ENCODE peak calls at places on chromosome 19, in five cellular contexts. E is A549, V is K562, A is GM12878, C is endothelial cell of umbilical vein. R is an unnamed sample.

GRCh38 chr19:4066176-4066606 is 508 bp downstream of the ZBTB7A start:
- DNase-seq in E (no peak), V (no peak), A (no peak), C (no peak), R (no peak)

GRCh38 chr19:51726049-51726448 is 2.3 kb upstream of the HAS1 start:
- DNase-seq in E (no peak), V (peak), A (no peak), C (no peak), R (no peak)

GRCh38 chr19:40806385-40807146 is 7.6 kb downstream of the EGLN2 start:
- DNase-seq in E (peak), V (peak), A (no peak), C (peak), R (peak)

GRCh38 chr19:44192127-44192526 is 20.2 kb upstream of the ZNF227 start:
- DNase-seq in E (no peak), V (no peak), A (no peak), C (no peak), R (no peak)

GRCh38 chr19:15439078-15439799 is 10.5 kb downstream of the WIZ start:
- DNase-seq in E (no peak), V (no peak), A (no peak), C (no peak), R (no peak)

GRCh38 chr19:6198896-6199239 is 63.4 kb downstream of the ACSBG2 start:
- DNase-seq in E (no peak), V (no peak), A (no peak), C (no peak), R (peak)

GRCh38 chr19:36963262-36963661 is 47.1 kb downstream of the ZNF568 start:
- DNase-seq in E (no peak), V (no peak), A (no peak), C (no peak), R (no peak)

GRCh38 chr19:50378169-50378862 is 2.1 kb downstream of the NR1H2 start:
- DNase-seq in E (no peak), V (peak), A (no peak), C (no peak), R (no peak)

GRCh38 chr19:28553005-28553404 is 659.9 kb downstream of the UQCRFS1 start:
- DNase-seq in E (no peak), V (no peak), A (no peak), C (no peak), R (peak)

GRCh38 chr19:12769689-12770088 is 5.7 kb downstream of the HOOK2 start:
- DNase-seq in E (no peak), V (peak), A (no peak), C (no peak), R (no peak)

GRCh38 chr19:28968721-28969120 is 244.2 kb downstream of the UQCRFS1 start:
- DNase-seq in E (no peak), V (no peak), A (no peak), C (no peak), R (no peak)

GRCh38 chr19:15412832-15413231 is 6.0 kb downstream of the AKAP8L start:
- DNase-seq in E (no peak), V (no peak), A (no peak), C (no peak), R (no peak)

GRCh38 chr19:45296365-45296764 is 26.3 kb downstream of the CKM start:
- DNase-seq in E (no peak), V (no peak), A (no peak), C (no peak), R (peak)

GRCh38 chr19:51573331-51573730 is 2.2 kb downstream of the ZNF175 start:
- DNase-seq in E (no peak), V (no peak), A (no peak), C (peak), R (no peak)

GRCh38 chr19:33064117-33064777 is 441 bp downstream of the RHPN2 start:
- DNase-seq in E (peak), V (peak), A (no peak), C (no peak), R (peak)

DNA sequence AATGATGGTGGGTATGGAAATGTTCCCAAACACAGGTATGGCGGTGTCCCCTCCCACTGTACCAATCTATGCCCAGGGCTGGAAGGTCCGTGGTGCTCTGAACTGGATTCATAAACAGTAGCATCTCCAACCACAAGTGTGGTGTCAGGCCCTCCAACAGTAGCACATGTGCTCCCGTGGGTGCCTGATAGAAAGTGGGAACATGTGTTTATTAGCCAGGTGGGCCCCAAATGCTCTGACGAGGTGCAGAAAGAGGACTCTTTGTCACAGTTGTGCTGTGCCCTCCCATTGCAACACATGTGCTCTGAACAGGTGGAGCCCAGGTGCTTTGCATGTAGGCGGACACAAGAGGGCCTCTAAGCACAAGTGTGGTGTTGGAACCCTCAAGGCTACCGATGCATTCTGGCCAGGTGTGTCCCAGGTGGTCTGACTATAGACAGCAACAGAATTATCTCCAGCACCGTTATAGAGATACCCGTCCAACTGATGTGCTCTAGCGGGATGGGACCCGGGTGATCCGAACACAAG is 75.4 kb upstream of the ZNF30 start:
- DNase-seq in E (peak), V (no peak), A (no peak), C (no peak), R (no peak)
- TF ChIP-seq MYC in E (no peak), V (no peak), A (no peak), C (no peak), R (no peak)

DNA sequence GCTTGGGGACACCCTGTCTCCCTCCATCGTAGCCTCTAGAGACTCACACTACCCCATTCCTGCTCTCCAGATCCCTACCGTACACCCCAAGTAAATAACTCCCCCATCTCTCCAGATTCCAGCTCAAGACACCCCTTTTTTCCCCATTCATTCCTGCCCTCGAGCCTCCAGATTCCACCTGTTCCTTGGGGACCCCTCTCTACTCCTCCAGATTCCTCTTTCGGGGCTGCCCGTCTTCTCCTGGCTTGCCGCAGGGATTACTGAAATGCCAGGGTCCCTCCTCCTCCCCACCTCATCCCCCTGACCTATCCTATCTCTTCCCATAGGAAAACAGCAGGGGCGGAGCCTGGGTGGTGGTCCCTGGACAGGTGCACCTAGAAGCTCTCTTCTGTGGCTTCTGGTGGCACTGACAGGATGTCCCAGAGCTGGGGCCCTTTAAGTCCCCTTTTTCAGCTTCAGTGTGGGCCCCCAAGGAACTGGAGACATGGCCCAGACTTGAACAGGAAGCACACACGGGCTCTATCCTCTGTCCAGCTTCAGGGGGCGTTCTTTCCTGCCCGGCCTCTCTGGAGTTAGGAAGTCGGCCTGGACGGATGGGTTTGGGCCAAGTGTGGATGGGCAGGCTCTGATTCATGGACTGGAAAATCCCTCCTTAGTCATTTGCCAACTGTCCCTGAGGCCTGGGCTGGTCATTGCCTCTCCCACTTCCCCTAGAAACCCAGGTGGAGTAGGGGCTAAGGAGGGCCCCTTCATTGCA is 1.2 kb downstream of the ZSWIM4 start:
- DNase-seq in E (peak), V (no peak), A (no peak), C (peak), R (peak)
- H3K4me3 ChIP-seq in E (peak), V (peak), A (peak), C (peak), R (peak)

GRCh38 chr19:22882797-22883196 is 50.7 kb downstream of the ZNF723 start:
- DNase-seq in E (peak), V (no peak), A (no peak), C (peak), R (peak)
- TF ChIP-seq CTCF in E (peak), V (peak), A (peak), C (no peak), R (peak)

GRCh38 chr19:56566904-56567273 is 379 bp upstream of the ZNF470 start:
- DNase-seq in E (peak), V (no peak), A (no peak), C (no peak), R (peak)
- TF ChIP-seq MYC in E (no peak), V (no peak), A (no peak), C (no peak), R (no peak)

DNA sequence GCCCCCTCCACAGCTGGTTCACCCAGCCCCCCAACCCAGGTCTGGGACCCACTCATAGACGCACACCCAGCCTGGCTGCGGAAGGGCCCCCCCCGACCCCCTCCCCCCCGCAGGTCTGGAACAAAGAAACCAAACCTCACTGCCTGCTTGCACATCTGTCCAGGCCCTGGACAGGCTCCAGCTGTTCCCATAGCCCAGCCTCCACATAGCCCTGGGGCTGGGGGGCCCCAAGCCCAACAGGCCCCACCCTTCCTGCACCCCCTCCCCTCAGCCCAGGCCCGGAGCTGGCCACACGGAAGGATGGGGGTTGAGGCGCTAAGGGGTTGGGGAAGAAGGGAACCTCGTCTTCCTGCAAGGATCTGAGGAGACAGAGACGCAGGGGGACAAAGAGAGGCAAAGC is 2.7 kb downstream of the KANK2 start:
- DNase-seq in E (no peak), V (no peak), A (no peak), C (no peak), R (no peak)
- H3K4me3 ChIP-seq in E (no peak), V (no peak), A (peak), C (no peak), R (no peak)

DNA sequence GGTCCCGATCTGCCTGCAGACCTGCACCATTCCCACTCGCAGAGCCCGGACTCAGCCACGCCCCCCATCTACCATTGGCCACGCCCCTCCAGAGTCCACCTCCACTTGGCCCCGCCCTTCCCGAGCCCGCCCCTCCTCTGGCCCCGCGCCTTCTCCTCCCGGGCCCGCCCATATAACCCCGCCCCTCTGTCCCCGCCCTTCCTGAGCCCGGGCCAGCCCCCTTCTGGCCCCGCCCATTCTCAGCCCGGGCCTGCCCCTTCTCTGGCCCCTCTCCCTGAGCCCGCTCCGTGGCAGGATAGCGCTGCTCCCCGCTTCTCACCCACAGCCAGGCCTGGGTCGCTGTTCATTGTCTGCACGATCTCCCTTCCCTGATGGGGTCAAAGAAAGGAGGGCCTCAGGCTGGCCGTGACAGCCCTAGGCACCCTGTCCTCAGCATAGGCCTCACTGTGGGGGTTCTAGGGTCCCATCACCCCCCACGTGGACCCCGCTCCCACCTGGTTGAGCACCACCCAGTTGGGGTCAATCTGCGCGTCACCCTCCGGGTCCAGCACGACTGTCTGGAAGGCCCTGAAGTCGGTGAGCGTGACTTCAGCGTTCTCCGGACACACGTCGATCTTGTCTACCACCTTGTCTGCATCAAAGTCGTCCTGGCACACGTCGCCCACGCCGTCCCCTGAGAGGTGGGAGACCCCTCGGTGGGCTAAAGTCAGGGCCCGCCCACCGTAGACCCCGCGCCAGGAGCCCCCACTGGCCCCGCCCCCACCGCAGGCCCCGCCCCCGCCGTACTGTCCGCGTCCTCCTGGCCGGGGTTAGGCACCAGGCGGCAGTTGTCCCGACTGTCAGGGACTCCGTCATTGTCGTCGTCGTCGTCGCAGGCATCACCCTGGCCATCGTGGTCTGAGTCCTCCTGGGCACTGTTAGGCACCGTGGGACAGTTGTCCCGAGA is 5.7 kb downstream of the COMP start:
- DNase-seq in E (peak), V (peak), A (no peak), C (peak), R (peak)
- TF ChIP-seq CTCF in E (no peak), V (no peak), A (no peak), C (no peak), R (no peak)

DNA sequence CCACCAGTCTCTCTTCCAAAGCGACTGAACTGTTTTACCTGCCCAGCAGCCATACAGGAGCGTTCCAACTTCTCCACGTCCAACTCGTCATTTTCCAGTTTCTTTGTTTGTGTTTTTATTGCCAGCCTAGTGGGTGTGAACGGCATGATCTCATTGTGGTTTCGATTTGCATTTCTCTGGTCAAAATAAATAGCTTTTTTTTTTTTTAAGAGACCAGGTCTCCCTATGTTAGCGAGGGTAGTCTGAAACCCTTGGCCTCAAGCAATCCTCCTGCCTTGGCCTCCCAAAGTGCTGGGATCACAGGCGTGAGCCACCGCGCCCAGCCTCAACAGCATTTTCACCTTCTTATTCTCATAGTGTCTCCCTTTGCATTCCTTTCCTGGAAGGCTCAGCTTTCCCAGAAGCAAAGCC is 4.1 kb upstream of the JSRP1 start:
- DNase-seq in E (no peak), V (no peak), A (no peak), C (no peak), R (no peak)
- TF ChIP-seq MYC in E (no peak), V (no peak), A (no peak), C (no peak), R (no peak)